ENCODE peak calls at places on chromosomes 16 and 17, in six cellular contexts. U is adipocyte, J is left colon, Z is brain microvascular endothelial cell, M is HTR-8/SVneo, Q is astrocyte of the spinal cord. W is an unnamed sample.

GRCh38 chr17:66813314-66813713 is 21.6 kb upstream of the CACNG5 start:
- DNase-seq in U (no peak), J (no peak), Z (no peak), M (no peak), Q (no peak), W (no peak)

GRCh38 chr16:8931864-8932263 is 31.8 kb downstream of the USP7 start:
- DNase-seq in U (peak; percentile 65), J (no peak), Z (peak; percentile 37), M (peak; percentile 40), Q (peak; percentile 58), W (peak; percentile 66)

GRCh38 chr17:77738666-77739531 is 219.6 kb upstream of the TNRC6C start:
- DNase-seq in U (no peak), J (peak; percentile 23), Z (no peak), M (no peak), Q (no peak), W (peak; percentile 2)

GRCh38 chr16:3009568-3010390 is 2.9 kb upstream of the CLDN9 start:
- DNase-seq in U (no peak), J (no peak), Z (no peak), M (peak; percentile 43), Q (no peak), W (no peak)

GRCh38 chr16:87658564-87659225 is 56.4 kb downstream of the JPH3 start:
- DNase-seq in U (no peak), J (no peak), Z (no peak), M (no peak), Q (no peak), W (no peak)

GRCh38 chr16:855471-855870 is 54.9 kb upstream of the GNG13 start:
- DNase-seq in U (no peak), J (no peak), Z (no peak), M (no peak), Q (no peak), W (no peak)

GRCh38 chr16:17032332-17032731 is 438.4 kb downstream of the XYLT1 start:
- DNase-seq in U (no peak), J (no peak), Z (no peak), M (no peak), Q (no peak), W (no peak)

GRCh38 chr17:8153550-8153956 is 1.3 kb upstream of the PER1 start:
- DNase-seq in U (peak; percentile 91), J (peak; percentile 93), Z (peak; percentile 94), M (no peak), Q (peak; percentile 97), W (peak; percentile 98)

GRCh38 chr17:27521281-27522027 is 65.2 kb downstream of the KSR1 start:
- DNase-seq in U (no peak), J (no peak), Z (no peak), M (no peak), Q (no peak), W (no peak)

GRCh38 chr17:27551701-27552466 is 79.1 kb upstream of the LGALS9 start:
- DNase-seq in U (no peak), J (peak; percentile 71), Z (no peak), M (no peak), Q (no peak), W (no peak)

GRCh38 chr17:20791626-20792025 is 212.1 kb downstream of the CDRT15L2 start:
- DNase-seq in U (no peak), J (no peak), Z (no peak), M (no peak), Q (no peak), W (no peak)

GRCh38 chr17:73391331-73392265 is 79.8 kb upstream of the CDC42EP4 start:
- DNase-seq in U (no peak), J (no peak), Z (no peak), M (no peak), Q (no peak), W (no peak)

GRCh38 chr17:55230716-55231115 is 34.0 kb upstream of the HLF start:
- DNase-seq in U (no peak), J (no peak), Z (no peak), M (no peak), Q (no peak), W (no peak)

GRCh38 chr16:47320546-47321315 is 140.1 kb downstream of the ITFG1 start:
- DNase-seq in U (peak; percentile 18), J (no peak), Z (no peak), M (no peak), Q (no peak), W (no peak)

GRCh38 chr17:43142153-43142552 is 17.0 kb upstream of the BRCA1 start:
- DNase-seq in U (no peak), J (no peak), Z (no peak), M (no peak), Q (no peak), W (no peak)

GRCh38 chr17:48546924-48547838 is 2.3 kb upstream of the HOXB2 start:
- DNase-seq in U (no peak), J (no peak), Z (no peak), M (no peak), Q (peak; percentile 69), W (peak; percentile 36)

W was measured in cardiac fibroblast.